ENCODE peak calls at places on chromosome 19, in five cellular contexts. One of them, this sample, is unnamed.

GRCh38 chr19:47417746-47418594 is 1.4 kb downstream of the MEIS3 start:
- DNase-seq in body of pancreas: no peak
- DNase-seq in tibial artery: no peak
- DNase-seq in heart left ventricle: no peak
- DNase-seq in hepatocyte: no peak
- DNase-seq in this sample: no peak

GRCh38 chr19:8654591-8655339 is 24.3 kb downstream of the NFILZ start:
- DNase-seq in body of pancreas: peak; percentile 39
- DNase-seq in tibial artery: no peak
- DNase-seq in heart left ventricle: peak; percentile 78
- DNase-seq in hepatocyte: peak; percentile 73
- DNase-seq in this sample: no peak

GRCh38 chr19:9806781-9807180 is 12.1 kb downstream of the FBXL12 start:
- DNase-seq in body of pancreas: no peak
- DNase-seq in tibial artery: no peak
- DNase-seq in heart left ventricle: no peak
- DNase-seq in hepatocyte: no peak
- DNase-seq in this sample: no peak

GRCh38 chr19:13615890-13616289 is 109.6 kb upstream of the CACNA1A start:
- DNase-seq in body of pancreas: no peak
- DNase-seq in tibial artery: peak; percentile 19
- DNase-seq in heart left ventricle: no peak
- DNase-seq in hepatocyte: no peak
- DNase-seq in this sample: no peak

GRCh38 chr19:497861-498590 is 1.7 kb downstream of the MADCAM1 start:
- DNase-seq in body of pancreas: no peak
- DNase-seq in tibial artery: no peak
- DNase-seq in heart left ventricle: no peak
- DNase-seq in hepatocyte: peak; percentile 27
- DNase-seq in this sample: no peak

GRCh38 chr19:8905342-8905741 is 73.2 kb downstream of the MBD3L1 start:
- DNase-seq in body of pancreas: no peak
- DNase-seq in tibial artery: no peak
- DNase-seq in heart left ventricle: no peak
- DNase-seq in hepatocyte: no peak
- DNase-seq in this sample: no peak

GRCh38 chr19:47243364-47243775 is 12.4 kb upstream of the BBC3 start:
- DNase-seq in body of pancreas: no peak
- DNase-seq in tibial artery: no peak
- DNase-seq in heart left ventricle: no peak
- DNase-seq in hepatocyte: no peak
- DNase-seq in this sample: no peak

GRCh38 chr19:893775-894090 is 449 bp downstream of the RNU6-9 start:
- DNase-seq in body of pancreas: no peak
- DNase-seq in tibial artery: no peak
- DNase-seq in heart left ventricle: no peak
- DNase-seq in hepatocyte: no peak
- DNase-seq in this sample: no peak

GRCh38 chr19:8017808-8018207 is 12.4 kb upstream of the ELAVL1 start:
- DNase-seq in body of pancreas: no peak
- DNase-seq in tibial artery: no peak
- DNase-seq in heart left ventricle: no peak
- DNase-seq in hepatocyte: no peak
- DNase-seq in this sample: no peak

GRCh38 chr19:32877977-32878745 is 8.6 kb upstream of the SLC7A9 start:
- DNase-seq in body of pancreas: no peak
- DNase-seq in tibial artery: peak; percentile 27
- DNase-seq in heart left ventricle: no peak
- DNase-seq in hepatocyte: no peak
- DNase-seq in this sample: no peak

GRCh38 chr19:55069137-55069858 is 6.3 kb upstream of the RDH13 start:
- DNase-seq in body of pancreas: peak; percentile 60
- DNase-seq in tibial artery: no peak
- DNase-seq in heart left ventricle: no peak
- DNase-seq in hepatocyte: peak; percentile 82
- DNase-seq in this sample: no peak

GRCh38 chr19:29823581-29824330 is 12.0 kb downstream of the CCNE1 start:
- DNase-seq in body of pancreas: no peak
- DNase-seq in tibial artery: peak; percentile 55
- DNase-seq in heart left ventricle: no peak
- DNase-seq in hepatocyte: no peak
- DNase-seq in this sample: no peak

GRCh38 chr19:39997595-39998216 is 846 bp downstream of the ZNF546 start:
- DNase-seq in body of pancreas: no peak
- DNase-seq in tibial artery: no peak
- DNase-seq in heart left ventricle: no peak
- DNase-seq in hepatocyte: no peak
- DNase-seq in this sample: no peak

GRCh38 chr19:6076675-6077463 is 33.4 kb downstream of the RFX2 start:
- DNase-seq in body of pancreas: no peak
- DNase-seq in tibial artery: peak; percentile 87
- DNase-seq in heart left ventricle: no peak
- DNase-seq in hepatocyte: no peak
- DNase-seq in this sample: no peak

GRCh38 chr19:56538761-56539263 is at the start of gene ZFP28:
- DNase-seq in body of pancreas: no peak
- DNase-seq in tibial artery: peak; percentile 89
- DNase-seq in heart left ventricle: peak; percentile 92
- DNase-seq in hepatocyte: no peak
- DNase-seq in this sample: peak; percentile 50

GRCh38 chr19:38291855-38292254 is 12.2 kb upstream of the C19orf33 start:
- DNase-seq in body of pancreas: no peak
- DNase-seq in tibial artery: no peak
- DNase-seq in heart left ventricle: no peak
- DNase-seq in hepatocyte: no peak
- DNase-seq in this sample: no peak

GRCh38 chr19:41031926-41032325 is 40.8 kb downstream of the CYP2B6 start:
- DNase-seq in body of pancreas: no peak
- DNase-seq in tibial artery: no peak
- DNase-seq in heart left ventricle: no peak
- DNase-seq in hepatocyte: peak; percentile 24
- DNase-seq in this sample: no peak

GRCh38 chr19:41701401-41702075 is 6.9 kb upstream of the CEACAM5 start:
- DNase-seq in body of pancreas: no peak
- DNase-seq in tibial artery: no peak
- DNase-seq in heart left ventricle: peak; percentile 17
- DNase-seq in hepatocyte: no peak
- DNase-seq in this sample: no peak

GRCh38 chr19:1445185-1445931 is 4.6 kb upstream of the APC2 start:
- DNase-seq in body of pancreas: peak; percentile 65
- DNase-seq in tibial artery: no peak
- DNase-seq in heart left ventricle: peak; percentile 89
- DNase-seq in hepatocyte: peak; percentile 86
- DNase-seq in this sample: peak; percentile 54

GRCh38 chr19:12946092-12946845 is 607 bp downstream of the RAD23A start:
- DNase-seq in body of pancreas: peak; percentile 70
- DNase-seq in tibial artery: peak; percentile 88
- DNase-seq in heart left ventricle: peak; percentile 79
- DNase-seq in hepatocyte: peak; percentile 91
- DNase-seq in this sample: no peak

GRCh38 chr19:45881909-45882528 is 3.9 kb downstream of the IRF2BP1 start:
- DNase-seq in body of pancreas: peak; percentile 87
- DNase-seq in tibial artery: no peak
- DNase-seq in heart left ventricle: no peak
- DNase-seq in hepatocyte: peak; percentile 88
- DNase-seq in this sample: no peak

GRCh38 chr19:45423589-45424190 is at the start of gene ERCC1:
- DNase-seq in body of pancreas: peak; percentile 100
- DNase-seq in tibial artery: peak; percentile 97
- DNase-seq in heart left ventricle: peak; percentile 95
- DNase-seq in hepatocyte: peak; percentile 98
- DNase-seq in this sample: peak; percentile 96

GRCh38 chr19:50728084-50728737 is 5.0 kb downstream of the CLEC11A start:
- DNase-seq in body of pancreas: peak; percentile 64
- DNase-seq in tibial artery: no peak
- DNase-seq in heart left ventricle: peak; percentile 88
- DNase-seq in hepatocyte: peak; percentile 88
- DNase-seq in this sample: peak; percentile 39

GRCh38 chr19:29528946-29529645 is 3.3 kb downstream of the VSTM2B start:
- DNase-seq in body of pancreas: no peak
- DNase-seq in tibial artery: no peak
- DNase-seq in heart left ventricle: peak; percentile 56
- DNase-seq in hepatocyte: peak; percentile 51
- DNase-seq in this sample: no peak

GRCh38 chr19:47473336-47473735 is 1.6 kb upstream of the SLC8A2 start:
- DNase-seq in body of pancreas: no peak
- DNase-seq in tibial artery: no peak
- DNase-seq in heart left ventricle: peak; percentile 42
- DNase-seq in hepatocyte: no peak
- DNase-seq in this sample: no peak

GRCh38 chr19:33810821-33811220 is 14.2 kb downstream of the KCTD15 start:
- DNase-seq in body of pancreas: no peak
- DNase-seq in tibial artery: no peak
- DNase-seq in heart left ventricle: no peak
- DNase-seq in hepatocyte: no peak
- DNase-seq in this sample: no peak

GRCh38 chr19:35895911-35896642 is 4.3 kb downstream of the NFKBID start:
- DNase-seq in body of pancreas: no peak
- DNase-seq in tibial artery: no peak
- DNase-seq in heart left ventricle: no peak
- DNase-seq in hepatocyte: no peak
- DNase-seq in this sample: no peak

GRCh38 chr19:40862785-40863184 is 12.5 kb upstream of the CYP2A6 start:
- DNase-seq in body of pancreas: no peak
- DNase-seq in tibial artery: no peak
- DNase-seq in heart left ventricle: no peak
- DNase-seq in hepatocyte: peak; percentile 16
- DNase-seq in this sample: no peak

GRCh38 chr19:42606660-42607351 is 12.1 kb upstream of the CEACAM8 start:
- DNase-seq in body of pancreas: peak; percentile 96
- DNase-seq in tibial artery: no peak
- DNase-seq in heart left ventricle: peak; percentile 73
- DNase-seq in hepatocyte: peak; percentile 50
- DNase-seq in this sample: no peak

GRCh38 chr19:45059258-45059965 is 16.9 kb downstream of the ZNF296 start:
- DNase-seq in body of pancreas: peak; percentile 71
- DNase-seq in tibial artery: peak; percentile 73
- DNase-seq in heart left ventricle: peak; percentile 81
- DNase-seq in hepatocyte: peak; percentile 89
- DNase-seq in this sample: peak; percentile 89

GRCh38 chr19:8618751-8619150 is 8.2 kb upstream of the ADAMTS10 start:
- DNase-seq in body of pancreas: no peak
- DNase-seq in tibial artery: no peak
- DNase-seq in heart left ventricle: no peak
- DNase-seq in hepatocyte: no peak
- DNase-seq in this sample: no peak

GRCh38 chr19:45637890-45638667 is 1.1 kb downstream of the EML2 start:
- DNase-seq in body of pancreas: no peak
- DNase-seq in tibial artery: no peak
- DNase-seq in heart left ventricle: no peak
- DNase-seq in hepatocyte: peak; percentile 73
- DNase-seq in this sample: no peak

GRCh38 chr19:28578208-28578607 is 634.7 kb downstream of the UQCRFS1 start:
- DNase-seq in body of pancreas: no peak
- DNase-seq in tibial artery: no peak
- DNase-seq in heart left ventricle: no peak
- DNase-seq in hepatocyte: no peak
- DNase-seq in this sample: no peak

GRCh38 chr19:3105641-3106508 is 11.7 kb downstream of the GNA11 start:
- DNase-seq in body of pancreas: no peak
- DNase-seq in tibial artery: no peak
- DNase-seq in heart left ventricle: no peak
- DNase-seq in hepatocyte: no peak
- DNase-seq in this sample: no peak

GRCh38 chr19:3102239-3103140 is 8.3 kb downstream of the GNA11 start:
- DNase-seq in body of pancreas: no peak
- DNase-seq in tibial artery: peak; percentile 60
- DNase-seq in heart left ventricle: no peak
- DNase-seq in hepatocyte: no peak
- DNase-seq in this sample: no peak

GRCh38 chr19:3107658-3108057 is 13.5 kb downstream of the GNA11 start:
- DNase-seq in body of pancreas: no peak
- DNase-seq in tibial artery: no peak
- DNase-seq in heart left ventricle: no peak
- DNase-seq in hepatocyte: no peak
- DNase-seq in this sample: no peak

GRCh38 chr19:3106509-3107141 is 12.5 kb downstream of the GNA11 start:
- DNase-seq in body of pancreas: no peak
- DNase-seq in tibial artery: no peak
- DNase-seq in heart left ventricle: no peak
- DNase-seq in hepatocyte: no peak
- DNase-seq in this sample: no peak

DNA sequence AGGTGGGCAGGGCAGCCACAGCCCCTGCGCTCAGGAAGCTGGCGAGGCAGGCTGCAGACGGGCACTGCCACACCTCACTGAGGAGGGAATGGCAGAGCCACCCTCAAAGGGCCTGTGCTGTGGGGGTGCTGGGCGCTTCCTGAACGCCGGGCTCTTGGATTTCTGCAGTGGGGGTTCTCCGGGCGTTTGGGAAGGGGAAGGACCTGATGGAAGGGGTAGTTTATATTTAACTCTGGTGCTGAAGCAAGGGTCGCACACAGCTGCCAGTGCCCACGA is 10.5 kb downstream of the GNA11 start:
- DNase-seq in body of pancreas: no peak
- DNase-seq in tibial artery: no peak
- DNase-seq in heart left ventricle: no peak
- DNase-seq in hepatocyte: no peak
- DNase-seq in this sample: no peak
- TF ChIP-seq CTCF in body of pancreas: no peak
- TF ChIP-seq CTCF in tibial artery: no peak
- TF ChIP-seq CTCF in heart left ventricle: no peak
- TF ChIP-seq CTCF in hepatocyte: no peak
- TF ChIP-seq CTCF in this sample: no peak

GRCh38 chr19:23686622-23687423 is at the start of gene ZNF675:
- DNase-seq in body of pancreas: peak; percentile 88
- DNase-seq in tibial artery: peak; percentile 95
- DNase-seq in heart left ventricle: peak; percentile 96
- DNase-seq in hepatocyte: peak; percentile 94
- DNase-seq in this sample: peak; percentile 74
- TF ChIP-seq CTCF in body of pancreas: no peak
- TF ChIP-seq CTCF in tibial artery: peak; percentile 5
- TF ChIP-seq CTCF in heart left ventricle: no peak
- TF ChIP-seq CTCF in hepatocyte: no peak
- TF ChIP-seq CTCF in this sample: no peak

GRCh38 chr19:17488593-17489391 is 18.5 kb downstream of the SLC27A1 start:
- DNase-seq in body of pancreas: peak; percentile 88
- DNase-seq in tibial artery: peak; percentile 71
- DNase-seq in heart left ventricle: peak; percentile 81
- DNase-seq in hepatocyte: peak; percentile 95
- DNase-seq in this sample: peak; percentile 46
- TF ChIP-seq CTCF in body of pancreas: peak; percentile 24
- TF ChIP-seq CTCF in tibial artery: no peak
- TF ChIP-seq CTCF in heart left ventricle: no peak
- TF ChIP-seq CTCF in hepatocyte: peak; percentile 44
- TF ChIP-seq CTCF in this sample: no peak

GRCh38 chr19:49666120-49666444 is 349 bp downstream of the BCL2L12 start:
- DNase-seq in body of pancreas: no peak
- DNase-seq in tibial artery: no peak
- DNase-seq in heart left ventricle: no peak
- DNase-seq in hepatocyte: no peak
- DNase-seq in this sample: no peak
- TF ChIP-seq CTCF in body of pancreas: no peak
- TF ChIP-seq CTCF in tibial artery: no peak
- TF ChIP-seq CTCF in heart left ventricle: no peak
- TF ChIP-seq CTCF in hepatocyte: peak; percentile 8
- TF ChIP-seq CTCF in this sample: no peak

This sample was measured in omental fat pad.